ENCODE peak calls at places on chromosome 3, in five cellular contexts. J is progenitor cell of endocrine pancreas, G is HFFc6, P is substantia nigra, I is fibroblast of pulmonary artery. T is an unnamed sample.

GRCh38 chr3:128703561-128703960 is 22.4 kb upstream of the RAB7A start:
- DNase-seq in J (no peak), G (no peak), P (no peak), I (no peak), T (no peak)

GRCh38 chr3:151468284-151468917 is 7.5 kb upstream of the IGSF10 start:
- DNase-seq in J (peak; percentile 28), G (peak; percentile 48), P (no peak), I (peak; percentile 80), T (peak; percentile 59)

GRCh38 chr3:159766563-159767185 is 222.0 kb upstream of the IL12A start:
- DNase-seq in J (no peak), G (peak; percentile 46), P (no peak), I (peak; percentile 61), T (peak; percentile 67)

GRCh38 chr3:101253429-101253828 is 66.9 kb downstream of the IMPG2 start:
- DNase-seq in J (no peak), G (no peak), P (no peak), I (no peak), T (no peak)

GRCh38 chr3:140438736-140439505 is 238.9 kb upstream of the TRIM42 start:
- DNase-seq in J (no peak), G (no peak), P (no peak), I (no peak), T (no peak)

GRCh38 chr3:139434764-139435291 is 41.5 kb downstream of the RBP2 start:
- DNase-seq in J (no peak), G (peak; percentile 25), P (no peak), I (peak; percentile 86), T (peak; percentile 22)

GRCh38 chr3:136353461-136353860 is 103.3 kb downstream of the PCCB start:
- DNase-seq in J (no peak), G (no peak), P (no peak), I (no peak), T (no peak)

GRCh38 chr3:60893946-60894345 is 357.3 kb downstream of the FHIT start:
- DNase-seq in J (no peak), G (no peak), P (no peak), I (no peak), T (no peak)

GRCh38 chr3:77919244-77919643 is 879.3 kb downstream of the ROBO2 start:
- DNase-seq in J (no peak), G (no peak), P (no peak), I (no peak), T (no peak)

GRCh38 chr3:122513386-122514122 is 1.2 kb downstream of the KPNA1 start:
- DNase-seq in J (no peak), G (no peak), P (no peak), I (peak; percentile 7), T (peak; percentile 80)

GRCh38 chr3:129121016-129121791 is 400 bp downstream of the RAB43 start:
- DNase-seq in J (peak; percentile 24), G (peak; percentile 8), P (no peak), I (peak; percentile 42), T (no peak)

GRCh38 chr3:13013994-13014754 is 59.1 kb downstream of the IQSEC1 start:
- DNase-seq in J (no peak), G (no peak), P (no peak), I (no peak), T (no peak)

GRCh38 chr3:178562143-178562868 is 26.1 kb downstream of the KCNMB2 start:
- DNase-seq in J (no peak), G (no peak), P (no peak), I (peak; percentile 35), T (peak; percentile 15)

GRCh38 chr3:45435961-45436360 is 47.6 kb downstream of the LARS2 start:
- DNase-seq in J (no peak), G (no peak), P (no peak), I (no peak), T (no peak)

GRCh38 chr3:172658344-172659245 is 52.3 kb downstream of the NCEH1 start:
- DNase-seq in J (no peak), G (peak; percentile 94), P (no peak), I (peak; percentile 100), T (peak; percentile 96)

GRCh38 chr3:123258811-123259420 is 57.2 kb downstream of the SEC22A start:
- DNase-seq in J (no peak), G (peak; percentile 69), P (no peak), I (peak; percentile 84), T (peak; percentile 67)

GRCh38 chr3:72453686-72454085 is 394.6 kb downstream of the SHQ1 start:
- DNase-seq in J (no peak), G (peak; percentile 13), P (no peak), I (no peak), T (peak; percentile 73)

GRCh38 chr3:188286087-188286513 is 132.1 kb downstream of the LPP start:
- DNase-seq in J (no peak), G (peak; percentile 98), P (no peak), I (peak; percentile 97), T (peak; percentile 99)

GRCh38 chr3:131390331-131390730 is 8.8 kb downstream of the NUDT16 start:
- DNase-seq in J (no peak), G (no peak), P (no peak), I (no peak), T (no peak)

GRCh38 chr3:121483290-121483689 is 62.5 kb downstream of the POLQ start:
- DNase-seq in J (no peak), G (no peak), P (no peak), I (peak; percentile 48), T (peak; percentile 39)

GRCh38 chr3:189049458-189050231 is 122.1 kb upstream of the TPRG1 start:
- DNase-seq in J (no peak), G (no peak), P (no peak), I (no peak), T (no peak)

T was measured in HCEC 1CT.